ENCODE peak calls at places on chromosomes 5 and 9, in seven cellular contexts. V, Y, S, K, L, E and R are unnamed samples. For H3K4me1, the result is how much of the 10 kb centered on the place peaks cover.

GRCh38 chr5:135502836-135503520 is 32.8 kb downstream of the NEUROG1 start:
- DNase-seq in K (no peak), Y (no peak), E (no peak), L (no peak), S (no peak), V (no peak), R (no peak)

GRCh38 chr5:130652178-130652577 is 512.9 kb downstream of the HINT1 start:
- DNase-seq in L (no peak), V (peak), K (no peak), Y (no peak), E (no peak), S (no peak), R (no peak)

GRCh38 chr5:91119265-91119664 is 263.9 kb downstream of the ARRDC3 start:
- DNase-seq in K (no peak), E (no peak), Y (no peak), L (no peak), S (no peak), V (no peak), R (no peak)

GRCh38 chr5:74392698-74393431 is 247.7 kb downstream of the ENC1 start:
- DNase-seq in E (no peak), V (no peak), L (no peak), K (no peak), Y (no peak), S (no peak), R (peak)

GRCh38 chr5:74042559-74043357 is 416.8 kb downstream of the ARHGEF28 start:
- DNase-seq in Y (no peak), V (peak), K (no peak), L (no peak), S (peak), E (no peak), R (no peak)

GRCh38 chr9:34991833-34992375 is 2.4 kb downstream of the DNAJB5 start:
- DNase-seq in Y (peak), V (peak), E (no peak), S (no peak), K (no peak), L (no peak), R (no peak)

GRCh38 chr5:76303917-76304316 is 99.2 kb upstream of the IQGAP2 start:
- DNase-seq in S (no peak), K (peak), E (no peak), L (peak), V (peak), Y (no peak), R (no peak)

GRCh38 chr9:20356392-20357206 is 265.7 kb downstream of the MLLT3 start:
- DNase-seq in E (no peak), V (peak), Y (peak), L (peak), S (peak), K (peak), R (no peak)

GRCh38 chr9:92385001-92385400 is 19.4 kb downstream of the OGN start:
- DNase-seq in K (no peak), S (no peak), V (no peak), L (no peak), E (no peak), Y (no peak), R (no peak)

GRCh38 chr9:92384373-92384772 is 20.0 kb downstream of the OGN start:
- DNase-seq in K (no peak), E (no peak), V (no peak), L (no peak), Y (no peak), S (no peak), R (no peak)

GRCh38 chr9:92381780-92382179 is 22.6 kb downstream of the OGN start:
- DNase-seq in E (no peak), Y (no peak), V (no peak), K (no peak), S (no peak), L (no peak), R (no peak)

GRCh38 chr9:92385474-92385873 is 18.9 kb downstream of the OGN start:
- DNase-seq in V (no peak), K (no peak), S (no peak), E (no peak), L (no peak), Y (no peak), R (no peak)

GRCh38 chr9:92385953-92386352 is 18.4 kb downstream of the OGN start:
- DNase-seq in Y (no peak), L (no peak), S (no peak), K (no peak), V (no peak), E (no peak), R (no peak)
- H3K27ac ChIP-seq in Y (no peak), L (no peak), S (no peak), K (no peak), V (no peak), E (no peak), R (no peak)

DNA sequence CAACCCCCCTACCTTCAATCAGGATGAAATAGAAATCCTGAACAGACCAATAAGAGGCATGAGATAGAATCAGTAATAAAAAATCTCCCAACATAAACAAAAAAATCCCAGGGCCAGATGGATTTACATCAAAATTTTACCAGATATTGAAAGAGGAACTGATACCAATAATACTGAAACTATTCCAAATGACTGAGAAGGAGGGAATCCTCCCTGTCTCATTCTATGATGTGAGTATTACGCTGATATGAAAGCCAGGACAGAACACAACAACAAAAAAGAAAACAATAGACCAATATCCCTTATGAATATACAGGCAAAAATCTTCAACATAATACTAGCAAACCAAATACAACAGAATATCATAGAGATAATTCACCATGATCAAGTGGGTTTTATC is 109.0 kb upstream of the SMC2 start:
- DNase-seq in V (no peak), Y (no peak), S (no peak), K (no peak), L (no peak), E (no peak), R (no peak)
- H3K4me1 ChIP-seq in V (under half), Y (under half), S (under half), K (under half), L (under half), E (under half), R (under half)

DNA sequence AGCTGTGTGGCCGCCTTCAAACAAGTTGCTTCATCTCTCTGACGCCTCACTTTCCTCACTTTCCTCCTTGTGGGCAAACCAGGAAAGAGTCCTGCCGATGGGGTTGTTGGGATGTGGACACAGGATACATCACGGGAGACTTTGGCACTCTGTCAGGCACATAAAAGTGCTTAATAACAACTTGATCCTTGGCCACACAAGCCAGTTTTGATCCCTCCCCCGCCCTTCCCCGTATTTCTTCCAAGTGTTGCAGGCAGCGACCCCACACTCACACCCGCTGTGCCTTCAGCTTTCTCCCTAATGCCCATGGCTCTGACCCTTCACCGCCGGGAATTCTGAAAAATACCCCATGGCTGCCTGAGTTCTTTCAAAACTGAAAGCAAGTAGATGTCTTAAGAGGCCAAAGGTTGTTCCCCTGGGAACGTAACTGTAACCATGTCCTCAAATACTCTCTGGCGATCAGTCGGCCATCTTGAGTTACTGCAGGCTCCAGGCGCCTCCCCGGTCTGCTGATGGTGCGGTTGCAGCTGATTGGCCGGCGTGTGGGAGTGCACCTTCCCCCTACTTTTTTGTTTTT is 59.8 kb downstream of the ARHGEF37 start:
- DNase-seq in L (peak), V (peak), S (no peak), E (no peak), Y (peak), K (peak), R (no peak)
- TF ChIP-seq POLR2A in L (no peak), V (no peak), S (no peak), E (no peak), Y (no peak), K (no peak), R (no peak)

GRCh38 chr5:178126556-178126955 is 4.3 kb upstream of the RMND5B start:
- DNase-seq in K (no peak), L (no peak), E (no peak), S (no peak), Y (no peak), V (no peak), R (no peak)
- H3K27ac ChIP-seq in K (no peak), L (no peak), E (no peak), S (no peak), Y (no peak), V (no peak), R (no peak)

DNA sequence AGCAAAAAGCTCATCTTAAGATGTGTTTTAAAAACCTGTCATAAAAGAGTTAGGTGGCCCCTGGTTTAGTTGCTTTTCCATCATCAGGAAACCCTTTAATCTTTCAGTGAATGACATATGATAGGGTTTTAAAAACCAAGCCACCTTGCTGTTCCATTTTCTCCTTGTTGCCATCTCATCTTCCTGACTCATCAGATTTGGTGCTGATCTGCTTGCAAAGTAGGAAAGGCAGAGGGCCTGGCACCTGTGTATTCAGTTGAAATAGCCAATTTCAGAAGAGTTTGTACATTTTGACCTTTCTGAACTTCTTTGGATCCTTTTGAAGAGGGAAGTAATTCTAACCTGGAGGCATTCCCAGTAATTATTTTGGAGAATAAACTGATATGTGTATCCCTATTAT is 272.7 kb downstream of the CD180 start:
- DNase-seq in L (no peak), K (no peak), E (no peak), S (no peak), V (no peak), Y (no peak), R (no peak)
- H3K4me1 ChIP-seq in L (under half), K (under half), E (under half), S (under half), V (under half), Y (under half), R (under half)

GRCh38 chr5:181261320-181262085 is 560 bp upstream of the TRIM52 start:
- DNase-seq in Y (no peak), V (peak), K (peak), L (peak), S (peak), E (peak), R (peak)
- TF ChIP-seq POLR2A in Y (peak), V (peak), K (peak), L (no peak), S (no peak), E (no peak), R (peak)

GRCh38 chr5:156469636-156470035 is 142.7 kb downstream of the SGCD start:
- DNase-seq in S (no peak), E (no peak), L (no peak), K (no peak), V (no peak), Y (no peak), R (no peak)
- H3K27ac ChIP-seq in S (no peak), E (no peak), L (no peak), K (no peak), V (no peak), Y (no peak), R (no peak)

GRCh38 chr5:51382508-51382758 is 815 bp upstream of the ISL1 start:
- DNase-seq in V (no peak), K (no peak), E (no peak), Y (no peak), S (no peak), L (no peak), R (no peak)
- H3K4me1 ChIP-seq in V (under half), K (under half), E (under half), Y (under half), S (under half), L (under half), R (under half)

DNA sequence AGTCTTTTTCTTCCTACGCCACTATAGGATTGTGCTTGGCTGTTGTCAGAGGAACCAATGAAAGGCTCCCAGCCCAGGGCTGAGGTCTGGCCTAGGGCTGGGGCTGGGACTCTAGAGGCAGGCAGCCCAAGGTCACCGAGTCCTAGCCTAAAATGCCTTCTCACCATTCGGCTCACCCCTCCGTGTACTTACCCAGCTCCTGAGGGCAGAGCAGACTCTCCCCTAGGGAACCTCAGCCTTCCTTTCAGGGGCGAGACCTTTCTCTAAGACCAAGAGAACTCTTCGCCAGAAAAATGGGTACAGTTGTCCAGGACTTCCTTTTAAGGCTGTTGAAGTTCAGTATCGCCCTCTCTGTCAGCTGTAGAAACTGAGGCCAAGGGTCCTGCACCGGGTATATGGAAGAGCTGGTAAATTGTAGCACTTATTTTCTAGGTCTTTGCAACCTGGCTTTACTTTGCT is 1.7 kb upstream of the SPRY4 start:
- DNase-seq in L (no peak), Y (no peak), E (no peak), S (no peak), K (no peak), V (no peak), R (no peak)
- TF ChIP-seq POLR2A in L (no peak), Y (no peak), E (no peak), S (no peak), K (no peak), V (no peak), R (no peak)

DNA sequence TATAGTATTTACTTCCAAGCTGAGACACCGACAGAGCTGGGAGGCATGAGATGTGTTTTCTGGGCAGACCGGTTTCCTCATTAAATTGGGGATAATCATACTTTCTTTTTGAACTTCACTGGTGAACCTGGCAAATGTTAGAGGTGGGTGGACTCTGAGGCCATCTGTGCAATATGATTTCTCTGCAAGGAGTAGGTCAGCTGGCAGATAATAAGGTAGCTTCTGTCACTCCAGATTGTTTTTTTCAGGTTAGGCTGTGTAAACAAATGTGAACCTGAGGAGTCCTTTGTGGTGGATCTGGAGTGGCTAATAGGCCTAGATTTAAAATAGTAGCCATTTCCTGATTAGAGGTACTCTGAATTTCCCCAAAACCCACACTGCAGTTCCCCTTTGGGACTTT is 75.4 kb upstream of the S1PR3 start:
- DNase-seq in Y (no peak), E (no peak), S (no peak), L (no peak), K (no peak), V (no peak), R (no peak)
- H3K27ac ChIP-seq in Y (no peak), E (no peak), S (no peak), L (no peak), K (peak), V (no peak), R (peak)